ENCODE peak calls at places on chromosomes 16 and 17, in five cellular contexts. One of them, this sample, is unnamed.
A peak's percentile ranks its signal among the peaks of the same experiment; 100 is the strongest.

GRCh38 chr17:45935710-45936509 is 41.6 kb downstream of the MAPT start:
- DNase-seq in NCI-H146: no peak
- DNase-seq in stimulated activated CD4-positive, alpha-beta T cell treated with anti-CD3 and anti-CD28 coated beads, Interleukin-1b, Interleukin-23, amount 100 ng/mL, for 24 hours: no peak
- DNase-seq in left colon: no peak
- DNase-seq in LNCaP clone FGC: no peak
- DNase-seq in this sample: no peak

GRCh38 chr16:85460983-85461813 is 151.9 kb upstream of the GSE1 start:
- DNase-seq in NCI-H146: peak; percentile 52
- DNase-seq in stimulated activated CD4-positive, alpha-beta T cell treated with anti-CD3 and anti-CD28 coated beads, Interleukin-1b, Interleukin-23, amount 100 ng/mL, for 24 hours: no peak
- DNase-seq in left colon: no peak
- DNase-seq in LNCaP clone FGC: no peak
- DNase-seq in this sample: peak; percentile 91

GRCh38 chr17:72724375-72724774 is 368.1 kb downstream of the SLC39A11 start:
- DNase-seq in NCI-H146: no peak
- DNase-seq in stimulated activated CD4-positive, alpha-beta T cell treated with anti-CD3 and anti-CD28 coated beads, Interleukin-1b, Interleukin-23, amount 100 ng/mL, for 24 hours: no peak
- DNase-seq in left colon: no peak
- DNase-seq in LNCaP clone FGC: no peak
- DNase-seq in this sample: no peak

GRCh38 chr17:28950017-28950751 is 1.1 kb downstream of the PHF12 start:
- DNase-seq in NCI-H146: peak; percentile 53
- DNase-seq in stimulated activated CD4-positive, alpha-beta T cell treated with anti-CD3 and anti-CD28 coated beads, Interleukin-1b, Interleukin-23, amount 100 ng/mL, for 24 hours: peak; percentile 40
- DNase-seq in left colon: peak; percentile 74
- DNase-seq in LNCaP clone FGC: no peak
- DNase-seq in this sample: peak; percentile 39

GRCh38 chr16:14088155-14088753 is 17.1 kb downstream of the MRTFB start:
- DNase-seq in NCI-H146: no peak
- DNase-seq in stimulated activated CD4-positive, alpha-beta T cell treated with anti-CD3 and anti-CD28 coated beads, Interleukin-1b, Interleukin-23, amount 100 ng/mL, for 24 hours: no peak
- DNase-seq in left colon: no peak
- DNase-seq in LNCaP clone FGC: no peak
- DNase-seq in this sample: no peak

GRCh38 chr16:82082543-82083244 is 47.6 kb downstream of the HSD17B2 start:
- DNase-seq in NCI-H146: no peak
- DNase-seq in stimulated activated CD4-positive, alpha-beta T cell treated with anti-CD3 and anti-CD28 coated beads, Interleukin-1b, Interleukin-23, amount 100 ng/mL, for 24 hours: no peak
- DNase-seq in left colon: no peak
- DNase-seq in LNCaP clone FGC: no peak
- DNase-seq in this sample: no peak

GRCh38 chr17:8889458-8890210 is 22.2 kb upstream of the PIK3R6 start:
- DNase-seq in NCI-H146: no peak
- DNase-seq in stimulated activated CD4-positive, alpha-beta T cell treated with anti-CD3 and anti-CD28 coated beads, Interleukin-1b, Interleukin-23, amount 100 ng/mL, for 24 hours: no peak
- DNase-seq in left colon: no peak
- DNase-seq in LNCaP clone FGC: no peak
- DNase-seq in this sample: no peak

GRCh38 chr17:77409282-77410161 is 268.8 kb downstream of the SEC14L1 start:
- DNase-seq in NCI-H146: no peak
- DNase-seq in stimulated activated CD4-positive, alpha-beta T cell treated with anti-CD3 and anti-CD28 coated beads, Interleukin-1b, Interleukin-23, amount 100 ng/mL, for 24 hours: no peak
- DNase-seq in left colon: peak; percentile 88
- DNase-seq in LNCaP clone FGC: no peak
- DNase-seq in this sample: no peak

GRCh38 chr17:50763716-50764450 is 3.4 kb downstream of the ANKRD40CL start:
- DNase-seq in NCI-H146: peak; percentile 35
- DNase-seq in stimulated activated CD4-positive, alpha-beta T cell treated with anti-CD3 and anti-CD28 coated beads, Interleukin-1b, Interleukin-23, amount 100 ng/mL, for 24 hours: no peak
- DNase-seq in left colon: peak; percentile 65
- DNase-seq in LNCaP clone FGC: peak; percentile 96
- DNase-seq in this sample: peak; percentile 25

GRCh38 chr17:43994272-43995149 is 9.9 kb upstream of the NAGS start:
- DNase-seq in NCI-H146: peak; percentile 41
- DNase-seq in stimulated activated CD4-positive, alpha-beta T cell treated with anti-CD3 and anti-CD28 coated beads, Interleukin-1b, Interleukin-23, amount 100 ng/mL, for 24 hours: peak; percentile 63
- DNase-seq in left colon: no peak
- DNase-seq in LNCaP clone FGC: no peak
- DNase-seq in this sample: peak; percentile 45

GRCh38 chr16:31438414-31438813 is 4.2 kb downstream of the ZNF843 start:
- DNase-seq in NCI-H146: no peak
- DNase-seq in stimulated activated CD4-positive, alpha-beta T cell treated with anti-CD3 and anti-CD28 coated beads, Interleukin-1b, Interleukin-23, amount 100 ng/mL, for 24 hours: no peak
- DNase-seq in left colon: no peak
- DNase-seq in LNCaP clone FGC: no peak
- DNase-seq in this sample: no peak

GRCh38 chr17:14621826-14622621 is 321.1 kb downstream of the HS3ST3B1 start:
- DNase-seq in NCI-H146: no peak
- DNase-seq in stimulated activated CD4-positive, alpha-beta T cell treated with anti-CD3 and anti-CD28 coated beads, Interleukin-1b, Interleukin-23, amount 100 ng/mL, for 24 hours: no peak
- DNase-seq in left colon: no peak
- DNase-seq in LNCaP clone FGC: no peak
- DNase-seq in this sample: no peak

GRCh38 chr17:4620531-4621101 is 20.9 kb downstream of the ALOX15 start:
- DNase-seq in NCI-H146: no peak
- DNase-seq in stimulated activated CD4-positive, alpha-beta T cell treated with anti-CD3 and anti-CD28 coated beads, Interleukin-1b, Interleukin-23, amount 100 ng/mL, for 24 hours: no peak
- DNase-seq in left colon: no peak
- DNase-seq in LNCaP clone FGC: no peak
- DNase-seq in this sample: no peak

GRCh38 chr17:49690256-49690655 is 12.4 kb upstream of the SPOP start:
- DNase-seq in NCI-H146: no peak
- DNase-seq in stimulated activated CD4-positive, alpha-beta T cell treated with anti-CD3 and anti-CD28 coated beads, Interleukin-1b, Interleukin-23, amount 100 ng/mL, for 24 hours: no peak
- DNase-seq in left colon: no peak
- DNase-seq in LNCaP clone FGC: no peak
- DNase-seq in this sample: no peak

This sample was measured in NCI-H345.